ENCODE peak calls at places on chromosome 1, in eight cellular contexts. One of them, this sample, is unnamed.

GRCh38 chr1:215257280-215257679 is 174.7 kb downstream of the KCNK2 start:
- DNase-seq in HFF-Myc: no peak
- DNase-seq in T-helper 2 cell: no peak
- DNase-seq in activated CD8-positive, alpha-beta memory T cell treated with anti-CD3 and anti-CD28 coated beads for 1 hour: no peak
- DNase-seq in EL: no peak
- DNase-seq in breast epithelium: no peak
- DNase-seq in astrocyte of the hippocampus: no peak
- DNase-seq in iPS DF 19.7: no peak
- DNase-seq in this sample: no peak

GRCh38 chr1:49251385-49251784 is 474.7 kb upstream of the BEND5 start:
- DNase-seq in HFF-Myc: no peak
- DNase-seq in T-helper 2 cell: no peak
- DNase-seq in activated CD8-positive, alpha-beta memory T cell treated with anti-CD3 and anti-CD28 coated beads for 1 hour: no peak
- DNase-seq in EL: no peak
- DNase-seq in breast epithelium: no peak
- DNase-seq in astrocyte of the hippocampus: no peak
- DNase-seq in iPS DF 19.7: no peak
- DNase-seq in this sample: no peak

GRCh38 chr1:7606096-7606495 is 165.0 kb upstream of the VAMP3 start:
- DNase-seq in HFF-Myc: no peak
- DNase-seq in T-helper 2 cell: no peak
- DNase-seq in activated CD8-positive, alpha-beta memory T cell treated with anti-CD3 and anti-CD28 coated beads for 1 hour: no peak
- DNase-seq in EL: no peak
- DNase-seq in breast epithelium: no peak
- DNase-seq in astrocyte of the hippocampus: no peak
- DNase-seq in iPS DF 19.7: no peak
- DNase-seq in this sample: no peak

GRCh38 chr1:65992160-65993046 is 199.7 kb downstream of the PDE4B start:
- DNase-seq in HFF-Myc: no peak
- DNase-seq in T-helper 2 cell: no peak
- DNase-seq in activated CD8-positive, alpha-beta memory T cell treated with anti-CD3 and anti-CD28 coated beads for 1 hour: no peak
- DNase-seq in EL: no peak
- DNase-seq in breast epithelium: no peak
- DNase-seq in astrocyte of the hippocampus: peak; percentile 51
- DNase-seq in iPS DF 19.7: no peak
- DNase-seq in this sample: no peak

GRCh38 chr1:203199002-203199401 is 12.5 kb upstream of the CHI3L1 start:
- DNase-seq in HFF-Myc: no peak
- DNase-seq in T-helper 2 cell: no peak
- DNase-seq in activated CD8-positive, alpha-beta memory T cell treated with anti-CD3 and anti-CD28 coated beads for 1 hour: no peak
- DNase-seq in EL: no peak
- DNase-seq in breast epithelium: no peak
- DNase-seq in astrocyte of the hippocampus: no peak
- DNase-seq in iPS DF 19.7: no peak
- DNase-seq in this sample: no peak

GRCh38 chr1:32487182-32487581 is 22.3 kb downstream of the ZBTB8B start:
- DNase-seq in HFF-Myc: no peak
- DNase-seq in T-helper 2 cell: no peak
- DNase-seq in activated CD8-positive, alpha-beta memory T cell treated with anti-CD3 and anti-CD28 coated beads for 1 hour: no peak
- DNase-seq in EL: no peak
- DNase-seq in breast epithelium: no peak
- DNase-seq in astrocyte of the hippocampus: no peak
- DNase-seq in iPS DF 19.7: no peak
- DNase-seq in this sample: no peak

GRCh38 chr1:30033276-30034104 is 689.9 kb downstream of the MATN1 start:
- DNase-seq in HFF-Myc: no peak
- DNase-seq in T-helper 2 cell: no peak
- DNase-seq in activated CD8-positive, alpha-beta memory T cell treated with anti-CD3 and anti-CD28 coated beads for 1 hour: no peak
- DNase-seq in EL: no peak
- DNase-seq in breast epithelium: no peak
- DNase-seq in astrocyte of the hippocampus: no peak
- DNase-seq in iPS DF 19.7: no peak
- DNase-seq in this sample: peak; percentile 4

GRCh38 chr1:18246543-18246942 is 138.9 kb downstream of the IGSF21 start:
- DNase-seq in HFF-Myc: no peak
- DNase-seq in T-helper 2 cell: no peak
- DNase-seq in activated CD8-positive, alpha-beta memory T cell treated with anti-CD3 and anti-CD28 coated beads for 1 hour: no peak
- DNase-seq in EL: no peak
- DNase-seq in breast epithelium: no peak
- DNase-seq in astrocyte of the hippocampus: no peak
- DNase-seq in iPS DF 19.7: no peak
- DNase-seq in this sample: no peak

GRCh38 chr1:21909787-21910503 is 27.2 kb downstream of the HSPG2 start:
- DNase-seq in HFF-Myc: no peak
- DNase-seq in T-helper 2 cell: no peak
- DNase-seq in activated CD8-positive, alpha-beta memory T cell treated with anti-CD3 and anti-CD28 coated beads for 1 hour: no peak
- DNase-seq in EL: no peak
- DNase-seq in breast epithelium: peak; percentile 78
- DNase-seq in astrocyte of the hippocampus: peak; percentile 82
- DNase-seq in iPS DF 19.7: no peak
- DNase-seq in this sample: no peak

GRCh38 chr1:110495926-110496600 is 22.9 kb downstream of the KCNA10 start:
- DNase-seq in HFF-Myc: peak; percentile 45
- DNase-seq in T-helper 2 cell: peak; percentile 67
- DNase-seq in activated CD8-positive, alpha-beta memory T cell treated with anti-CD3 and anti-CD28 coated beads for 1 hour: peak; percentile 51
- DNase-seq in EL: peak; percentile 76
- DNase-seq in breast epithelium: peak; percentile 48
- DNase-seq in astrocyte of the hippocampus: peak; percentile 88
- DNase-seq in iPS DF 19.7: no peak
- DNase-seq in this sample: peak; percentile 54

GRCh38 chr1:27928216-27928954 is 6.4 kb upstream of the SMPDL3B start:
- DNase-seq in HFF-Myc: no peak
- DNase-seq in T-helper 2 cell: no peak
- DNase-seq in activated CD8-positive, alpha-beta memory T cell treated with anti-CD3 and anti-CD28 coated beads for 1 hour: no peak
- DNase-seq in EL: no peak
- DNase-seq in breast epithelium: no peak
- DNase-seq in astrocyte of the hippocampus: peak; percentile 24
- DNase-seq in iPS DF 19.7: no peak
- DNase-seq in this sample: no peak

GRCh38 chr1:110087812-110088738 is 17.6 kb upstream of the ALX3 start:
- DNase-seq in HFF-Myc: peak; percentile 29
- DNase-seq in T-helper 2 cell: peak; percentile 54
- DNase-seq in activated CD8-positive, alpha-beta memory T cell treated with anti-CD3 and anti-CD28 coated beads for 1 hour: peak; percentile 14
- DNase-seq in EL: peak; percentile 68
- DNase-seq in breast epithelium: no peak
- DNase-seq in astrocyte of the hippocampus: peak; percentile 70
- DNase-seq in iPS DF 19.7: no peak
- DNase-seq in this sample: no peak

GRCh38 chr1:17372955-17373354 is 959 bp downstream of the PADI6 start:
- DNase-seq in HFF-Myc: no peak
- DNase-seq in T-helper 2 cell: no peak
- DNase-seq in activated CD8-positive, alpha-beta memory T cell treated with anti-CD3 and anti-CD28 coated beads for 1 hour: no peak
- DNase-seq in EL: no peak
- DNase-seq in breast epithelium: no peak
- DNase-seq in astrocyte of the hippocampus: no peak
- DNase-seq in iPS DF 19.7: no peak
- DNase-seq in this sample: no peak

GRCh38 chr1:53507115-53507816 is 48.1 kb downstream of the DMRTB1 start:
- DNase-seq in HFF-Myc: no peak
- DNase-seq in T-helper 2 cell: no peak
- DNase-seq in activated CD8-positive, alpha-beta memory T cell treated with anti-CD3 and anti-CD28 coated beads for 1 hour: no peak
- DNase-seq in EL: no peak
- DNase-seq in breast epithelium: no peak
- DNase-seq in astrocyte of the hippocampus: no peak
- DNase-seq in iPS DF 19.7: no peak
- DNase-seq in this sample: no peak

GRCh38 chr1:151535326-151536271 is 4.5 kb upstream of the TUFT1 start:
- DNase-seq in HFF-Myc: no peak
- DNase-seq in T-helper 2 cell: no peak
- DNase-seq in activated CD8-positive, alpha-beta memory T cell treated with anti-CD3 and anti-CD28 coated beads for 1 hour: no peak
- DNase-seq in EL: peak; percentile 77
- DNase-seq in breast epithelium: no peak
- DNase-seq in astrocyte of the hippocampus: no peak
- DNase-seq in iPS DF 19.7: no peak
- DNase-seq in this sample: no peak

GRCh38 chr1:27598902-27599528 is 4.9 kb downstream of the AHDC1 start:
- DNase-seq in HFF-Myc: no peak
- DNase-seq in T-helper 2 cell: no peak
- DNase-seq in activated CD8-positive, alpha-beta memory T cell treated with anti-CD3 and anti-CD28 coated beads for 1 hour: no peak
- DNase-seq in EL: peak; percentile 75
- DNase-seq in breast epithelium: no peak
- DNase-seq in astrocyte of the hippocampus: peak; percentile 92
- DNase-seq in iPS DF 19.7: no peak
- DNase-seq in this sample: no peak

GRCh38 chr1:8423702-8424538 is 106.0 kb downstream of the SLC45A1 start:
- DNase-seq in HFF-Myc: no peak
- DNase-seq in T-helper 2 cell: peak; percentile 70
- DNase-seq in activated CD8-positive, alpha-beta memory T cell treated with anti-CD3 and anti-CD28 coated beads for 1 hour: no peak
- DNase-seq in EL: peak; percentile 67
- DNase-seq in breast epithelium: no peak
- DNase-seq in astrocyte of the hippocampus: peak; percentile 79
- DNase-seq in iPS DF 19.7: peak; percentile 50
- DNase-seq in this sample: peak; percentile 28

GRCh38 chr1:205963352-205963751 is 20.1 kb upstream of the SLC26A9 start:
- DNase-seq in HFF-Myc: no peak
- DNase-seq in T-helper 2 cell: no peak
- DNase-seq in activated CD8-positive, alpha-beta memory T cell treated with anti-CD3 and anti-CD28 coated beads for 1 hour: no peak
- DNase-seq in EL: peak; percentile 96
- DNase-seq in breast epithelium: no peak
- DNase-seq in astrocyte of the hippocampus: no peak
- DNase-seq in iPS DF 19.7: no peak
- DNase-seq in this sample: no peak

GRCh38 chr1:234114648-234115307 is 210.3 kb downstream of the SLC35F3 start:
- DNase-seq in HFF-Myc: peak; percentile 33
- DNase-seq in T-helper 2 cell: peak; percentile 62
- DNase-seq in activated CD8-positive, alpha-beta memory T cell treated with anti-CD3 and anti-CD28 coated beads for 1 hour: no peak
- DNase-seq in EL: peak; percentile 61
- DNase-seq in breast epithelium: peak; percentile 18
- DNase-seq in astrocyte of the hippocampus: peak; percentile 78
- DNase-seq in iPS DF 19.7: no peak
- DNase-seq in this sample: no peak

GRCh38 chr1:204166237-204166636 is at the start of gene REN:
- DNase-seq in HFF-Myc: no peak
- DNase-seq in T-helper 2 cell: no peak
- DNase-seq in activated CD8-positive, alpha-beta memory T cell treated with anti-CD3 and anti-CD28 coated beads for 1 hour: no peak
- DNase-seq in EL: no peak
- DNase-seq in breast epithelium: no peak
- DNase-seq in astrocyte of the hippocampus: no peak
- DNase-seq in iPS DF 19.7: no peak
- DNase-seq in this sample: no peak

GRCh38 chr1:25198731-25199231 is 33.5 kb downstream of the SYF2 start:
- DNase-seq in HFF-Myc: no peak
- DNase-seq in T-helper 2 cell: no peak
- DNase-seq in activated CD8-positive, alpha-beta memory T cell treated with anti-CD3 and anti-CD28 coated beads for 1 hour: no peak
- DNase-seq in EL: no peak
- DNase-seq in breast epithelium: peak; percentile 93
- DNase-seq in astrocyte of the hippocampus: peak; percentile 40
- DNase-seq in iPS DF 19.7: no peak
- DNase-seq in this sample: no peak

GRCh38 chr1:239912471-239912870 is 179.2 kb upstream of the FMN2 start:
- DNase-seq in HFF-Myc: no peak
- DNase-seq in T-helper 2 cell: no peak
- DNase-seq in activated CD8-positive, alpha-beta memory T cell treated with anti-CD3 and anti-CD28 coated beads for 1 hour: no peak
- DNase-seq in EL: peak; percentile 67
- DNase-seq in breast epithelium: no peak
- DNase-seq in astrocyte of the hippocampus: peak; percentile 11
- DNase-seq in iPS DF 19.7: no peak
- DNase-seq in this sample: no peak

GRCh38 chr1:118429856-118430255 is 244.8 kb upstream of the SPAG17 start:
- DNase-seq in HFF-Myc: no peak
- DNase-seq in T-helper 2 cell: no peak
- DNase-seq in activated CD8-positive, alpha-beta memory T cell treated with anti-CD3 and anti-CD28 coated beads for 1 hour: no peak
- DNase-seq in EL: no peak
- DNase-seq in breast epithelium: no peak
- DNase-seq in astrocyte of the hippocampus: no peak
- DNase-seq in iPS DF 19.7: no peak
- DNase-seq in this sample: no peak

GRCh38 chr1:119136401-119136800 is 4.1 kb downstream of the WARS2 start:
- DNase-seq in HFF-Myc: no peak
- DNase-seq in T-helper 2 cell: no peak
- DNase-seq in activated CD8-positive, alpha-beta memory T cell treated with anti-CD3 and anti-CD28 coated beads for 1 hour: no peak
- DNase-seq in EL: peak; percentile 75
- DNase-seq in breast epithelium: no peak
- DNase-seq in astrocyte of the hippocampus: peak; percentile 56
- DNase-seq in iPS DF 19.7: no peak
- DNase-seq in this sample: no peak

GRCh38 chr1:200628223-200628868 is 7.8 kb upstream of the KIF14 start:
- DNase-seq in HFF-Myc: no peak
- DNase-seq in T-helper 2 cell: peak; percentile 67
- DNase-seq in activated CD8-positive, alpha-beta memory T cell treated with anti-CD3 and anti-CD28 coated beads for 1 hour: no peak
- DNase-seq in EL: no peak
- DNase-seq in breast epithelium: no peak
- DNase-seq in astrocyte of the hippocampus: no peak
- DNase-seq in iPS DF 19.7: no peak
- DNase-seq in this sample: no peak

GRCh38 chr1:19458815-19459417 is 26.4 kb downstream of the CAPZB start:
- DNase-seq in HFF-Myc: no peak
- DNase-seq in T-helper 2 cell: no peak
- DNase-seq in activated CD8-positive, alpha-beta memory T cell treated with anti-CD3 and anti-CD28 coated beads for 1 hour: no peak
- DNase-seq in EL: no peak
- DNase-seq in breast epithelium: no peak
- DNase-seq in astrocyte of the hippocampus: no peak
- DNase-seq in iPS DF 19.7: no peak
- DNase-seq in this sample: no peak

GRCh38 chr1:1239624-1240347 is 6.7 kb downstream of the C1QTNF12 start:
- DNase-seq in HFF-Myc: no peak
- DNase-seq in T-helper 2 cell: no peak
- DNase-seq in activated CD8-positive, alpha-beta memory T cell treated with anti-CD3 and anti-CD28 coated beads for 1 hour: no peak
- DNase-seq in EL: no peak
- DNase-seq in breast epithelium: no peak
- DNase-seq in astrocyte of the hippocampus: no peak
- DNase-seq in iPS DF 19.7: no peak
- DNase-seq in this sample: no peak

GRCh38 chr1:37556712-37557196 is at the start of gene DNALI1:
- DNase-seq in HFF-Myc: no peak
- DNase-seq in T-helper 2 cell: peak; percentile 58
- DNase-seq in activated CD8-positive, alpha-beta memory T cell treated with anti-CD3 and anti-CD28 coated beads for 1 hour: no peak
- DNase-seq in EL: peak; percentile 78
- DNase-seq in breast epithelium: peak; percentile 89
- DNase-seq in astrocyte of the hippocampus: peak; percentile 97
- DNase-seq in iPS DF 19.7: peak; percentile 52
- DNase-seq in this sample: no peak

This sample was measured in central memory CD8-positive, alpha-beta T cell.